ENCODE peak calls at places on chromosomes 6 and 20, in four cellular contexts. One of them, this sample, is unnamed.

GRCh38 chr6:145071836-145072235 is 663.5 kb downstream of the EPM2A start:
- DNase-seq in Peyer's patch: no peak
- DNase-seq in gastrocnemius medialis: no peak
- DNase-seq in H1: no peak
- DNase-seq in this sample: no peak

GRCh38 chr6:46501136-46502089 is 10.2 kb upstream of the RCAN2 start:
- DNase-seq in Peyer's patch: no peak
- DNase-seq in H1: no peak
- DNase-seq in gastrocnemius medialis: no peak
- DNase-seq in this sample: no peak

GRCh38 chr20:32779500-32780215 is 17.5 kb downstream of the DNMT3B start:
- DNase-seq in H1: peak
- DNase-seq in Peyer's patch: no peak
- DNase-seq in gastrocnemius medialis: no peak
- DNase-seq in this sample: no peak

GRCh38 chr6:16564430-16564829 is 196.8 kb downstream of the ATXN1 start:
- DNase-seq in Peyer's patch: no peak
- DNase-seq in H1: no peak
- DNase-seq in gastrocnemius medialis: no peak
- DNase-seq in this sample: no peak

GRCh38 chr6:41728073-41728936 is 7.1 kb downstream of the TFEB start:
- DNase-seq in gastrocnemius medialis: peak
- DNase-seq in H1: no peak
- DNase-seq in Peyer's patch: peak
- DNase-seq in this sample: no peak

GRCh38 chr6:64012351-64013060 is 376.9 kb downstream of the PHF3 start:
- DNase-seq in gastrocnemius medialis: no peak
- DNase-seq in Peyer's patch: no peak
- DNase-seq in H1: no peak
- DNase-seq in this sample: no peak

GRCh38 chr6:77447254-77447653 is 16.0 kb downstream of the HTR1B start:
- DNase-seq in Peyer's patch: no peak
- DNase-seq in gastrocnemius medialis: no peak
- DNase-seq in H1: no peak
- DNase-seq in this sample: no peak

GRCh38 chr6:155100087-155100486 is 105.0 kb downstream of the TIAM2 start:
- DNase-seq in gastrocnemius medialis: peak
- DNase-seq in Peyer's patch: no peak
- DNase-seq in H1: no peak
- DNase-seq in this sample: no peak

GRCh38 chr6:155389130-155389529 is 66.5 kb downstream of the NOX3 start:
- DNase-seq in gastrocnemius medialis: no peak
- DNase-seq in Peyer's patch: no peak
- DNase-seq in H1: no peak
- DNase-seq in this sample: no peak

GRCh38 chr6:145704153-145704781 is 31.1 kb downstream of the EPM2A start:
- DNase-seq in H1: no peak
- DNase-seq in Peyer's patch: no peak
- DNase-seq in gastrocnemius medialis: no peak
- DNase-seq in this sample: no peak

DNA sequence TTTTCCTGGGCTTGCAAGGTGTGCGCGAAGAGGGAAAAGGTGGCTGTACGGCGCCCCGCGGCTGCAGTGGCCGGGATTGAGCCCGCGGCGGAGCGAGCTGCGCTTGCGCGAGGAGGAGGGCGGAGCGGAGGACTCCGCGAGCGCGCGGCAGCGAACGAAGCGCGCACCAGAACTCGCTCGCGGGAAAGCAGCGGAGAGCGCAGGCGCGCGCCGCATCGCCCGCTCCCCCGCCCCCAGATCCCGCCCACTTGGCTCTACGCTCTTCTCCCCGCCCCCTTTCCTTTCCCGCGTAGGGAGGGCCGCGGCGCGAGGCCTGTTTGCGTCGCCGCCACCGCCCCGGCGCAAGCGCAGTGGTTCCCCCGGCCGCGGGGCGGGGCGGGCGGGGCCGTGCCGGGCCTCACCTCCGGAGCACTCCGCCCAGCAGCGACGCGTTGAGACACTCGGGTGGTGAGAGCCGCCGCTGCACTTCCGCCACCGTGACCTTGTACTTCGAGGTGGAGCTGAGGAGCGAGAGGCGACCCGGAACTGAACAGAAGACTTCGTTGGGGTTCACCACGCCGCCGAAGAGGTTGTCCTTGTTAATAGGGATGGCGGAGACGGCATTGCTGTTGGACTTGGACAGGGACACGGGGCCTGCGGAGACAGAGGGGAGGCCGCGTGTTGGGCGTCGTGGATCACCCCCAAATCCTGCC is 10.6 kb downstream of the TFAP2A start:
- DNase-seq in Peyer's patch: peak
- DNase-seq in H1: peak
- DNase-seq in gastrocnemius medialis: peak
- DNase-seq in this sample: peak
- TF ChIP-seq POLR2A in Peyer's patch: no peak
- TF ChIP-seq POLR2A in H1: no peak
- TF ChIP-seq POLR2A in gastrocnemius medialis: no peak
- TF ChIP-seq POLR2A in this sample: no peak

DNA sequence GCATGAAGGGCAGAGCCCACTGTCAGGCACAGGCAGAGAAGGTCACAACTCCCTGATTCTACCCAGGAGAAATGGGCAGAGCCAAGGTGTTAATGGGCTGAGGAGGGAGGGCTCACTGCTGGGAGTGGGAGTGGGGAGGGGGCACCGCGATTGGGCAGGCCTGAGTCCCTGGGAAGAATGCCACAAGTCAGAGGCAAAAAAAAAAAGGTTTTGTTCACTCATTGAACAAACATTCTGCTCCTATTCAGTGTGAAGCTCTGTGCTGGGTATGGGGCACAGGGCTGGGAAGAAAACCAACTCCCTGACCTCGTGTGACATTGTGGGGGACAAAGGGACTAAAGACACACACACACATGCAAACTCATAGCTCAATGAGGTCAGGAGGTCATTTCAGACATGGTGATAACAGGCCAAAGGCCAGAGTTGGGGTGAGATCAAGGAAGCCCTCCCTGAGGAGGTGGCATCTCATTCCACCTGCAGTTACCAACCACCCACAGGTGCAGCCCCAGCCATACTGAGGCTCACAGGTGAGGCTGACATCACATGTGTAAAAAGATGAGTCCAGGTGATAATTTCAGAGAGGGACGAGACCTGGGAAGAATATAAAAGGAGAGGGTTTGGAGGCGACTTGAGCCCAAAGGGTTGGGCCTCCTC is 3.2 kb upstream of the PMEPA1 start:
- DNase-seq in Peyer's patch: no peak
- DNase-seq in gastrocnemius medialis: no peak
- DNase-seq in H1: no peak
- DNase-seq in this sample: no peak
- TF ChIP-seq POLR2A in Peyer's patch: no peak
- TF ChIP-seq POLR2A in gastrocnemius medialis: no peak
- TF ChIP-seq POLR2A in H1: no peak
- TF ChIP-seq POLR2A in this sample: no peak

GRCh38 chr6:28489366-28490190 is 26.0 kb downstream of the GPX6 start:
- DNase-seq in Peyer's patch: peak
- DNase-seq in gastrocnemius medialis: no peak
- DNase-seq in H1: peak
- DNase-seq in this sample: peak
- TF ChIP-seq POLR2A in Peyer's patch: no peak
- TF ChIP-seq POLR2A in gastrocnemius medialis: no peak
- TF ChIP-seq POLR2A in H1: peak
- TF ChIP-seq POLR2A in this sample: peak

DNA sequence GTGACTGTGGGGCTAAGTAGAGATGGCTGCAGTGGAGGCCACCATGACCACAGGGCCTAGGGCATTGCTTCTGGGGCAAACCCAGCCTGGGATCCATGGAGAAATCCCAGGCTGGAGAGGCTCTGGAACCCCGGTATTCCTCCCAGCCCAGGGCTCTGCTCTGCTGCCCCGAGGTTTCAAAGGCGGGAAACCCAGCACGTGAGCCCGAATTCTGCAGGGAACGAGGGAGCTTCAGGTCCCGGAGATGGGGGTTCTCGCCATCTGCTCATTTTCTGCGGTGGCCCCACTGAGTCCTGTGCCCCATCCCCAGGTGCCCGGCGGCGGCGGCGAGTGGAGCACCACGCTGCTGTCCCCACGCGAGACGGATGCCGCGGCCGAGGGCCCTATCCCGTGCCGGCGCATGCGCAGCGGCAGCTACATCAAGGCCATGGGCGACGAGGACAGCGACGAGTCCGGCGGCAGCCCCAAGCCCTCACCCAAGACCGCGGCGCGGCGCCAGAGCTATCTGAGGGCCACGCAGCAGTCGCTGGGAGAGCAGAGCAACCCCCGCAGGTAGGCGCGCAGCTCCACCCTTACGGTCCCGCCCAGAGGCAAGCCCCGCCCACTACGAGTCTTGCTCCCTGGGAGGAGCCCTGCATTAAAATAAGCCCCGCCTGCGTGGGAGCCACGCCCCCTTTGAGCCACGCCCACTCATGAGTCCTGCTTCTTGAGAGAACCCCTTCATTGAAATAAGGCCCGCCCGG is 105.3 kb upstream of the MYL9 start:
- DNase-seq in Peyer's patch: peak
- DNase-seq in H1: peak
- DNase-seq in gastrocnemius medialis: peak
- DNase-seq in this sample: peak
- TF ChIP-seq POLR2A in Peyer's patch: no peak
- TF ChIP-seq POLR2A in H1: no peak
- TF ChIP-seq POLR2A in gastrocnemius medialis: no peak
- TF ChIP-seq POLR2A in this sample: no peak

This sample was measured in uterus.